ENCODE peak calls at places on chromosome 21, in five cellular contexts. O is CD8-positive, alpha-beta T cell; I is ovary; T is tibial nerve; W is A549. V is an unnamed sample.
A peak's percentile ranks its signal among the peaks of the same experiment; 100 is the strongest.

GRCh38 chr21:24955275-24955961 is 651.9 kb downstream of the MRPL39 start:
- DNase-seq in O (no peak), I (no peak), T (no peak), W (no peak), V (no peak)

GRCh38 chr21:44459712-44460440 is 4.6 kb downstream of the LRRC3 start:
- DNase-seq in O (no peak), I (no peak), T (no peak), W (no peak), V (no peak)

GRCh38 chr21:29342394-29342957 is 43.8 kb downstream of the BACH1 start:
- DNase-seq in O (no peak), I (no peak), T (peak; percentile 19), W (peak; percentile 2), V (no peak)

GRCh38 chr21:45018131-45019075 is 56.0 kb upstream of the ADARB1 start:
- DNase-seq in O (no peak), I (peak; percentile 22), T (no peak), W (peak; percentile 8), V (peak; percentile 31)

GRCh38 chr21:33025106-33025470 is 647 bp upstream of the OLIG2 start:
- DNase-seq in O (no peak), I (no peak), T (no peak), W (no peak), V (no peak)

GRCh38 chr21:32562426-32562825 is 22.9 kb downstream of the TCP10L start:
- DNase-seq in O (no peak), I (peak; percentile 63), T (no peak), W (no peak), V (no peak)

GRCh38 chr21:43866659-43867331 is 1.8 kb downstream of the AGPAT3 start:
- DNase-seq in O (no peak), I (no peak), T (no peak), W (no peak), V (peak; percentile 37)

GRCh38 chr21:44067011-44067839 is 40.0 kb upstream of the PWP2 start:
- DNase-seq in O (no peak), I (no peak), T (no peak), W (no peak), V (no peak)

GRCh38 chr21:14533555-14534400 is 12.3 kb downstream of the SAMSN1 start:
- DNase-seq in O (no peak), I (no peak), T (no peak), W (peak; percentile 8), V (no peak)

GRCh38 chr21:32733356-32733755 is 5.5 kb upstream of the SYNJ1 start:
- DNase-seq in O (no peak), I (no peak), T (no peak), W (no peak), V (no peak)

GRCh38 chr21:31716106-31716505 is 15.8 kb downstream of the SCAF4 start:
- DNase-seq in O (no peak), I (no peak), T (no peak), W (no peak), V (no peak)

GRCh38 chr21:44526096-44526997 is 13.6 kb downstream of the KRTAP10-1 start:
- DNase-seq in O (no peak), I (no peak), T (no peak), W (no peak), V (no peak)

GRCh38 chr21:45128613-45129226 is 54.3 kb downstream of the ADARB1 start:
- DNase-seq in O (peak; percentile 65), I (peak; percentile 55), T (peak; percentile 43), W (peak; percentile 50), V (peak; percentile 85)

DNA sequence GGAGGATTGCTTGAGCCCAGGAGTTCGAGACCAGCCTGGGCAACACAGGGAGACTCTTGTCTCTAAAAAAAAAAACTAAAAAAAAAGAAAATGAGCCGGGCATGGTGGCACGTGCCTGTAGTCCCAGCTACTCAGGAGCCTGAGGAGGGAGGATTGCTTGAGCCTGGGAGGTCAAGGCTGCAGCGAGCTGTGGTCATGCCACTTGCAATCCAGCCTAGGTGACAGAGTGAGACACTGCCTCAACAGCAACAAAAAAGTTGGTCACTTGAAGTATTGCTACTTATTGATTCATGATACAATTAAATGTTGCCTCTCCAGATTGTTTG is 57.9 kb upstream of the CXADR start:
- DNase-seq in O (no peak), I (no peak), T (no peak), W (no peak), V (no peak)
- H3K4me3 ChIP-seq in O (no peak overlapping the region), I (no peak overlapping the region), T (no peak overlapping the region), W (peak overlapping the region; percentile 32), V (no peak overlapping the region)

GRCh38 chr21:41552254-41552653 is 44.3 kb upstream of the TMPRSS2 start:
- DNase-seq in O (no peak), I (no peak), T (no peak), W (no peak), V (no peak)

GRCh38 chr21:41559658-41560599 is 52.0 kb upstream of the TMPRSS2 start:
- DNase-seq in O (no peak), I (no peak), T (no peak), W (no peak), V (no peak)

GRCh38 chr21:41557884-41558283 is 49.9 kb upstream of the TMPRSS2 start:
- DNase-seq in O (no peak), I (no peak), T (no peak), W (no peak), V (no peak)

GRCh38 chr21:41558842-41559241 is 50.9 kb upstream of the TMPRSS2 start:
- DNase-seq in O (no peak), I (no peak), T (no peak), W (no peak), V (no peak)

GRCh38 chr21:41555053-41555452 is 47.1 kb upstream of the TMPRSS2 start:
- DNase-seq in O (no peak), I (no peak), T (no peak), W (no peak), V (no peak)
- TF ChIP-seq CTCF in O (no peak), I (no peak), T (no peak), W (no peak), V (no peak)

DNA sequence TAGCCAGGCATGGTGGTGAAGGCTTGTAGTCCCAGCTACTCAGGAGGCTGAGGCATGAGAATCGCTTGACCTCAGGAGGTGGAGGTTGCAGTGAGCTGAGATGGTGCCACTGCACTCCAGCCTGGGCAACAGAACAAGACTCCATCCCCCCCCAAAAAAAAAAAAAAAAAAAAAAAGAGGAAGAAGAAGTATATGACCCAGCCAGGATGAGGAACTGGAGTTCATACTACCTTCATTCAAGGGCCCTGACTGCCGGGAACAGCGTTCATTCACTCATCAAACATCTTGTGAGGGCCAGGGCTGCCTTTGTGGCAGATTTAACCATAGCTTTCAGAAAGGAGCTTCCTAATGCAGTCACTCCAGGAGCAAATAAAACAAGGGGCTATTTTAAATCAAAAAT is 127.6 kb downstream of the MRPS6 start:
- DNase-seq in O (no peak), I (no peak), T (no peak), W (no peak), V (no peak)
- H3K4me3 ChIP-seq in O (peak overlapping the region; percentile 56), I (no peak overlapping the region), T (no peak overlapping the region), W (no peak overlapping the region), V (no peak overlapping the region)

DNA sequence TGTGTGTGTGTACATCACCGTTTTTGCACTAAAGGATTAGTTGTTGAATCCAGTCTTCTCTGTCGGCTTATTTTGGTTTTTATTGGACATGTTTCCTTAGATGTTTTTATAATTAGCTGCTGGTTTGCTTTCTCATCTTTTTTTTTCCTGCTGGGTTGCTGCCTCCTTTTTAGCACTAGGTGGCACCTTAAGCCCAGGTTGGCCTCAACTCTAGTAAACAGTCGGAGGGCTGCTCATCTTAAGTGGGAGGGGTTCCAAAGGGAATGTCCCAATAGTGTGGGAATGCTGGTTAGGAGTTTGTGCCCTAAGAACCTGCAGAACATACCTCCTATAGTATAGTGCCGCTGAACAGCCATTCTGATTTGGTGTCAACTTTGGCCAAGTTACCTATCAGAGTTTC is 570.1 kb upstream of the CXADR start:
- DNase-seq in O (no peak), I (no peak), T (no peak), W (no peak), V (no peak)
- TF ChIP-seq CTCF in O (no peak), I (no peak), T (no peak), W (peak; percentile 22), V (no peak)

DNA sequence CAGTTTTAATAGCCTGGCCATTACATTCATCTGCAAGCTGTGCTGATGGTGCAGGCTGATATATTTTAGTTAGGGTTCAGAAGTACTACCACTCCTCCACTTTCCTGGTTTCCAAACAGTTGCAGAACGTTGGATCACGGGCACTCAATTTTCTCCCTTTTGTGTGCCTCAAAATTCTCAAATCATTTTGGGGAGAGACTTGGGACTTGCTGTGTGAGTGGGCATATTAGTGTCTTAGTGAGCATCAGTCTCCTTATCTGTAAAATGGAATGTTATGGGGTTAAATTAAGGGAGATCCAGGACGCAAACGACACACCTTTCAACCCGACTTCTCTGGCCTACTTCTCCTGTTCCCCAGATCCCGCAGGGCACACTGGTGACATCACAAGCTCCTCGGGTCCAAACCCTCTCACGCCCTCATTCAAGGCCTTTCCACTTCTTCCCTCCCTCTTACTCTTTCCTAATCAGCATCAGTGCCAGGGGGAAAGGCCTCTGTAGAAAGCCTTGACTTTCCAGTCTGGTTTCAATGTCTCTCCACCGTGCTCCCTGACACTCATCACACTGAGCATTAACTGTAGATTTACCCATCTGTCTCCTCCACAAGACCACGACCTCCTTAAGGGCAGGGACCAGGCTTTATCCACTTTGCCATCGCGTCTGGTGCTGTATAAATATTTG is 1.2 kb downstream of the PIGP start:
- DNase-seq in O (no peak), I (peak; percentile 68), T (peak; percentile 58), W (peak; percentile 23), V (no peak)
- H3K4me3 ChIP-seq in O (peak overlapping the region; percentile 94), I (peak overlapping the region; percentile 92), T (peak overlapping the region; percentile 89), W (peak overlapping the region; percentile 79), V (peak overlapping the region; percentile 51)

GRCh38 chr21:28239345-28239744 is 753.3 kb downstream of the LTN1 start:
- DNase-seq in O (no peak), I (no peak), T (no peak), W (no peak), V (no peak)

GRCh38 chr21:28230559-28230958 is 762.1 kb downstream of the LTN1 start:
- DNase-seq in O (no peak), I (no peak), T (no peak), W (no peak), V (no peak)

GRCh38 chr21:28237661-28238060 is 755.0 kb downstream of the LTN1 start:
- DNase-seq in O (no peak), I (no peak), T (no peak), W (no peak), V (no peak)

GRCh38 chr21:28233536-28234220 is 759.0 kb downstream of the LTN1 start:
- DNase-seq in O (no peak), I (no peak), T (no peak), W (no peak), V (no peak)

GRCh38 chr21:28235169-28235892 is 757.3 kb downstream of the LTN1 start:
- DNase-seq in O (no peak), I (no peak), T (no peak), W (no peak), V (peak; percentile 27)
- TF ChIP-seq CTCF in O (no peak), I (no peak), T (peak; percentile 16), W (no peak), V (no peak)

DNA sequence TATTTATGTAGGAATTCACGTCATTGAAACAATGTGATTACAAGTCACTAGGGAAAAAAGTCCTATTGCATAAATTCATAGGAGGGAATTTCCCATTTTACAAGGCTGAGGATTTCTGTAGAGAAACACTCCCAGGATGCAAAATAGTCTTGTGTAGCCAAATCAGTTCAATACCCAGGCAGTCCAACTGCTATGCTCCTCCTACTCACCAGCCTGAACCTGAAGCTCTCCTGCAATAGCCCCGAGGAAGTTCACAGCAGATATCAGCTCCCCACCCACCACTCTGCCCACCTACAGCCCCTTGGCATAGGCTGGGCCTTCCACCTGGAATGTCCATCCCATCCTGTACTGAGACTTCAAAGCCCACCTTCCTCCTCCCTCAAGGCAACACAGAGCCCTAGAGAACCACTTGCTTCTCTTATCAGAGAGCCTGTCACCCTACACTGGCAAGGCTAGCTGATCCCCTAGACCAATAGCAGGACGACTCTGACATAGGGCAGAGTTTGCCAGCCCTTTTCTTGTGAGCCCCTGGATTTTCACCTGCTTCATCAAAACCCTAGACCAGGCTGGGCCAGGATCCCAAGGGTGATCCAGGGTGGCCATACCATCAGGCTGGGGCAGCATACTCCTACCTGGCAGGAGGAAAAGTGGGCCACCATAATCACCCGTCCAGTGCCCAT is 1.5 kb downstream of the LSS start:
- DNase-seq in O (no peak), I (no peak), T (no peak), W (no peak), V (no peak)
- H3K4me3 ChIP-seq in O (peak overlapping the region; percentile 88), I (peak overlapping the region; percentile 67), T (peak overlapping the region; percentile 91), W (no peak overlapping the region), V (no peak overlapping the region)

V was measured in pancreas.